ENCODE peak calls at places on chromosomes 12 and 14, in seven cellular contexts. I is A549; J is CD4-positive, alpha-beta T cell; C is CD8-positive, alpha-beta T cell; O is NCI-H1417; B is GM13977; F is KBM-7. S is an unnamed sample.

GRCh38 chr12:108371801-108372344 is 32.8 kb upstream of the CMKLR1 start:
- DNase-seq in I (no peak), J (no peak), C (no peak), O (no peak), B (no peak), F (no peak), S (peak; percentile 78)

GRCh38 chr14:63282997-63283396 is 35.7 kb downstream of the GPHB5 start:
- DNase-seq in I (no peak), J (no peak), C (no peak), O (peak; percentile 47), B (no peak), F (no peak), S (no peak)

GRCh38 chr12:90959538-90960139 is 4.7 kb upstream of the CCER1 start:
- DNase-seq in I (peak; percentile 29), J (no peak), C (no peak), O (peak; percentile 73), B (peak; percentile 41), F (peak; percentile 43), S (no peak)

GRCh38 chr12:52860102-52860838 is 11.5 kb upstream of the KRT78 start:
- DNase-seq in I (peak; percentile 52), J (no peak), C (no peak), O (no peak), B (no peak), F (no peak), S (peak; percentile 52)

GRCh38 chr14:66649515-66649914 is 141.6 kb downstream of the GPHN start:
- DNase-seq in I (no peak), J (no peak), C (no peak), O (peak; percentile 50), B (peak; percentile 9), F (no peak), S (no peak)

GRCh38 chr14:89351364-89351957 is 65.6 kb downstream of the FOXN3 start:
- DNase-seq in I (no peak), J (no peak), C (peak; percentile 5), O (peak; percentile 40), B (peak; percentile 47), F (peak; percentile 82), S (peak; percentile 34)

GRCh38 chr12:75444444-75445136 is 36.0 kb upstream of the GLIPR1 start:
- DNase-seq in I (peak; percentile 8), J (no peak), C (no peak), O (no peak), B (no peak), F (peak; percentile 41), S (peak; percentile 72)

GRCh38 chr14:76844223-76844622 is 18.0 kb downstream of the LRRC74A start:
- DNase-seq in I (peak; percentile 29), J (peak; percentile 48), C (peak; percentile 26), O (no peak), B (no peak), F (peak; percentile 85), S (peak; percentile 29)